ENCODE peak calls at places on chromosomes 2 and 18, in four cellular contexts. One of them, this sample, is unnamed.

GRCh38 chr2:50018938-50019337 is 864.6 kb upstream of the FSHR start:
- DNase-seq in EL: no peak
- DNase-seq in left ventricle myocardium inferior: no peak
- DNase-seq in mesothelial cell of epicardium: no peak
- DNase-seq in this sample: no peak

GRCh38 chr2:241759091-241759807 is 17.4 kb upstream of the GAL3ST2 start:
- DNase-seq in EL: no peak
- DNase-seq in left ventricle myocardium inferior: no peak
- DNase-seq in mesothelial cell of epicardium: no peak
- DNase-seq in this sample: no peak

GRCh38 chr2:117057021-117057420 is 757.5 kb upstream of the DDX18 start:
- DNase-seq in EL: no peak
- DNase-seq in left ventricle myocardium inferior: no peak
- DNase-seq in mesothelial cell of epicardium: no peak
- DNase-seq in this sample: no peak

GRCh38 chr18:2895391-2895790 is 48.6 kb downstream of the EMILIN2 start:
- DNase-seq in EL: no peak
- DNase-seq in left ventricle myocardium inferior: no peak
- DNase-seq in mesothelial cell of epicardium: no peak
- DNase-seq in this sample: no peak

GRCh38 chr2:63639344-63639743 is 50.6 kb downstream of the MDH1 start:
- DNase-seq in EL: no peak
- DNase-seq in left ventricle myocardium inferior: no peak
- DNase-seq in mesothelial cell of epicardium: no peak
- DNase-seq in this sample: no peak

GRCh38 chr2:217106650-217107014 is 246.8 kb upstream of the TNP1 start:
- DNase-seq in EL: peak; percentile 82
- DNase-seq in left ventricle myocardium inferior: no peak
- DNase-seq in mesothelial cell of epicardium: no peak
- DNase-seq in this sample: peak; percentile 46

GRCh38 chr18:8800041-8800441 is 94.7 kb downstream of the MTCL1 start:
- DNase-seq in EL: peak; percentile 83
- DNase-seq in left ventricle myocardium inferior: no peak
- DNase-seq in mesothelial cell of epicardium: no peak
- DNase-seq in this sample: peak; percentile 36

GRCh38 chr2:105712981-105713596 is 31.6 kb upstream of the NCK2 start:
- DNase-seq in EL: peak; percentile 22
- DNase-seq in left ventricle myocardium inferior: no peak
- DNase-seq in mesothelial cell of epicardium: no peak
- DNase-seq in this sample: peak; percentile 79

GRCh38 chr2:240412975-240413812 is 22.3 kb upstream of the GPC1 start:
- DNase-seq in EL: no peak
- DNase-seq in left ventricle myocardium inferior: no peak
- DNase-seq in mesothelial cell of epicardium: no peak
- DNase-seq in this sample: no peak

GRCh38 chr2:44886409-44886808 is 55.1 kb upstream of the SIX3 start:
- DNase-seq in EL: no peak
- DNase-seq in left ventricle myocardium inferior: no peak
- DNase-seq in mesothelial cell of epicardium: no peak
- DNase-seq in this sample: no peak

GRCh38 chr2:239601880-239602279 is 201.1 kb upstream of the HDAC4 start:
- DNase-seq in EL: no peak
- DNase-seq in left ventricle myocardium inferior: no peak
- DNase-seq in mesothelial cell of epicardium: no peak
- DNase-seq in this sample: no peak

GRCh38 chr2:9462872-9463697 is 11.3 kb upstream of the IAH1 start:
- DNase-seq in EL: no peak
- DNase-seq in left ventricle myocardium inferior: no peak
- DNase-seq in mesothelial cell of epicardium: no peak
- DNase-seq in this sample: no peak

GRCh38 chr2:56217106-56217505 is 33.3 kb downstream of the CCDC85A start:
- DNase-seq in EL: no peak
- DNase-seq in left ventricle myocardium inferior: no peak
- DNase-seq in mesothelial cell of epicardium: no peak
- DNase-seq in this sample: no peak

GRCh38 chr2:31729442-31730092 is 148.8 kb upstream of the SRD5A2 start:
- DNase-seq in EL: peak; percentile 46
- DNase-seq in left ventricle myocardium inferior: no peak
- DNase-seq in mesothelial cell of epicardium: no peak
- DNase-seq in this sample: no peak

GRCh38 chr2:162926907-162927306 is 88.3 kb upstream of the KCNH7 start:
- DNase-seq in EL: no peak
- DNase-seq in left ventricle myocardium inferior: no peak
- DNase-seq in mesothelial cell of epicardium: no peak
- DNase-seq in this sample: no peak

GRCh38 chr2:213316001-213316735 is 31.9 kb downstream of the SPAG16 start:
- DNase-seq in EL: peak; percentile 15
- DNase-seq in left ventricle myocardium inferior: no peak
- DNase-seq in mesothelial cell of epicardium: no peak
- DNase-seq in this sample: peak; percentile 56

GRCh38 chr2:8489221-8489620 is 192.6 kb upstream of the ID2 start:
- DNase-seq in EL: no peak
- DNase-seq in left ventricle myocardium inferior: no peak
- DNase-seq in mesothelial cell of epicardium: no peak
- DNase-seq in this sample: no peak

GRCh38 chr2:205698556-205699282 is 16.4 kb downstream of the NRP2 start:
- DNase-seq in EL: no peak
- DNase-seq in left ventricle myocardium inferior: no peak
- DNase-seq in mesothelial cell of epicardium: no peak
- DNase-seq in this sample: peak; percentile 51

GRCh38 chr2:240988146-240988545 is 10.3 kb upstream of the SNED1 start:
- DNase-seq in EL: no peak
- DNase-seq in left ventricle myocardium inferior: no peak
- DNase-seq in mesothelial cell of epicardium: no peak
- DNase-seq in this sample: no peak

GRCh38 chr2:206083602-206084467 is 2.1 kb downstream of the INO80D start:
- DNase-seq in EL: no peak
- DNase-seq in left ventricle myocardium inferior: no peak
- DNase-seq in mesothelial cell of epicardium: no peak
- DNase-seq in this sample: no peak

GRCh38 chr2:159035790-159036411 is 67.5 kb downstream of the TANC1 start:
- DNase-seq in EL: peak; percentile 43
- DNase-seq in left ventricle myocardium inferior: no peak
- DNase-seq in mesothelial cell of epicardium: no peak
- DNase-seq in this sample: peak; percentile 64

GRCh38 chr2:201264472-201265173 is 4.3 kb downstream of the CASP8 start:
- DNase-seq in EL: no peak
- DNase-seq in left ventricle myocardium inferior: no peak
- DNase-seq in mesothelial cell of epicardium: no peak
- DNase-seq in this sample: no peak

GRCh38 chr2:231769170-231770136 is 11.6 kb downstream of the PDE6D start:
- DNase-seq in EL: peak; percentile 18
- DNase-seq in left ventricle myocardium inferior: no peak
- DNase-seq in mesothelial cell of epicardium: no peak
- DNase-seq in this sample: no peak

GRCh38 chr18:13460946-13461345 is 242.4 kb downstream of the LDLRAD4 start:
- DNase-seq in EL: no peak
- DNase-seq in left ventricle myocardium inferior: no peak
- DNase-seq in mesothelial cell of epicardium: no peak
- DNase-seq in this sample: no peak

GRCh38 chr18:1412660-1413659 is 508.3 kb downstream of the ADCYAP1 start:
- DNase-seq in EL: no peak
- DNase-seq in left ventricle myocardium inferior: no peak
- DNase-seq in mesothelial cell of epicardium: no peak
- DNase-seq in this sample: peak; percentile 2

GRCh38 chr2:149727927-149728326 is 140.4 kb upstream of the MMADHC start:
- DNase-seq in EL: no peak
- DNase-seq in left ventricle myocardium inferior: no peak
- DNase-seq in mesothelial cell of epicardium: no peak
- DNase-seq in this sample: no peak

GRCh38 chr2:95006661-95007060 is 18.8 kb upstream of the MAL start:
- DNase-seq in EL: no peak
- DNase-seq in left ventricle myocardium inferior: no peak
- DNase-seq in mesothelial cell of epicardium: no peak
- DNase-seq in this sample: no peak

GRCh38 chr2:103174711-103175110 is 412.9 kb downstream of the TMEM182 start:
- DNase-seq in EL: no peak
- DNase-seq in left ventricle myocardium inferior: no peak
- DNase-seq in mesothelial cell of epicardium: no peak
- DNase-seq in this sample: peak; percentile 75

GRCh38 chr2:134739261-134739878 is 20.6 kb upstream of the TMEM163 start:
- DNase-seq in EL: no peak
- DNase-seq in left ventricle myocardium inferior: no peak
- DNase-seq in mesothelial cell of epicardium: no peak
- DNase-seq in this sample: no peak

GRCh38 chr2:156115338-156115737 is 217.2 kb downstream of the NR4A2 start:
- DNase-seq in EL: peak; percentile 3
- DNase-seq in left ventricle myocardium inferior: no peak
- DNase-seq in mesothelial cell of epicardium: no peak
- DNase-seq in this sample: no peak

GRCh38 chr2:37560863-37561614 is 110.4 kb downstream of the CDC42EP3 start:
- DNase-seq in EL: no peak
- DNase-seq in left ventricle myocardium inferior: no peak
- DNase-seq in mesothelial cell of epicardium: no peak
- DNase-seq in this sample: no peak

GRCh38 chr2:179860255-179861026 is 971 bp downstream of the ZNF385B start:
- DNase-seq in EL: peak; percentile 2
- DNase-seq in left ventricle myocardium inferior: no peak
- DNase-seq in mesothelial cell of epicardium: no peak
- DNase-seq in this sample: no peak

GRCh38 chr2:173500953-173501352 is 146.3 kb downstream of the CDCA7 start:
- DNase-seq in EL: no peak
- DNase-seq in left ventricle myocardium inferior: no peak
- DNase-seq in mesothelial cell of epicardium: no peak
- DNase-seq in this sample: no peak

GRCh38 chr2:47903781-47904447 is 2.4 kb downstream of the FBXO11 start:
- DNase-seq in EL: no peak
- DNase-seq in left ventricle myocardium inferior: no peak
- DNase-seq in mesothelial cell of epicardium: no peak
- DNase-seq in this sample: no peak

GRCh38 chr2:85071096-85071495 is 62.1 kb upstream of the TCF7L1 start:
- DNase-seq in EL: peak; percentile 38
- DNase-seq in left ventricle myocardium inferior: no peak
- DNase-seq in mesothelial cell of epicardium: no peak
- DNase-seq in this sample: no peak

GRCh38 chr18:34315953-34316352 is 91.2 kb upstream of the NOL4 start:
- DNase-seq in EL: no peak
- DNase-seq in left ventricle myocardium inferior: no peak
- DNase-seq in mesothelial cell of epicardium: no peak
- DNase-seq in this sample: no peak

GRCh38 chr2:234251326-234252271 is 201.1 kb downstream of the SPP2 start:
- DNase-seq in EL: peak; percentile 95
- DNase-seq in left ventricle myocardium inferior: no peak
- DNase-seq in mesothelial cell of epicardium: no peak
- DNase-seq in this sample: peak; percentile 93

GRCh38 chr2:9937258-9937657 is 14.2 kb upstream of the GRHL1 start:
- DNase-seq in EL: no peak
- DNase-seq in left ventricle myocardium inferior: no peak
- DNase-seq in mesothelial cell of epicardium: no peak
- DNase-seq in this sample: no peak

GRCh38 chr2:63849381-63850203 is 7.9 kb downstream of the UGP2 start:
- DNase-seq in EL: peak; percentile 58
- DNase-seq in left ventricle myocardium inferior: no peak
- DNase-seq in mesothelial cell of epicardium: no peak
- DNase-seq in this sample: no peak

GRCh38 chr18:57744211-57744694 is 58.9 kb downstream of the ATP8B1 start:
- DNase-seq in EL: peak; percentile 20
- DNase-seq in left ventricle myocardium inferior: no peak
- DNase-seq in mesothelial cell of epicardium: no peak
- DNase-seq in this sample: no peak